ENCODE peak calls at places on chromosomes 13 and 19, in eight cellular contexts. Y is Panc1, T is GM23338, W is HepG2, S is SK-N-SH, G is HCT116, U is K562, O is GM12878. P is an unnamed sample.

GRCh38 chr19:1373534-1374249 is 10.0 kb upstream of the NDUFS7 start:
- DNase-seq in G (no peak), Y (no peak), O (no peak), S (no peak), U (no peak), W (peak), T (no peak), P (no peak)

GRCh38 chr13:76832258-76832988 is 53.8 kb downstream of the KCTD12 start:
- DNase-seq in T (no peak), O (no peak), W (no peak), Y (no peak), S (no peak), U (no peak), G (no peak), P (no peak)

GRCh38 chr13:51444922-51445321 is 7.9 kb downstream of the INTS6 start:
- DNase-seq in G (peak), T (peak), O (no peak), U (peak), W (no peak), S (peak), Y (no peak), P (no peak)

GRCh38 chr13:33994826-33995502 is 177.0 kb downstream of the RFC3 start:
- DNase-seq in S (no peak), W (no peak), O (no peak), Y (no peak), T (no peak), U (no peak), G (no peak), P (no peak)

GRCh38 chr19:13842294-13843103 is 34.4 kb upstream of the NANOS3 start:
- DNase-seq in S (peak), O (no peak), Y (no peak), G (no peak), W (no peak), T (no peak), U (peak), P (peak)

GRCh38 chr13:110352735-110353134 is 45.7 kb downstream of the COL4A2 start:
- DNase-seq in Y (no peak), S (no peak), T (peak), O (no peak), W (no peak), G (no peak), U (peak), P (no peak)

GRCh38 chr13:75357576-75358295 is 124.2 kb downstream of the TBC1D4 start:
- DNase-seq in Y (no peak), W (peak), G (peak), T (peak), O (no peak), S (peak), U (peak), P (peak)

GRCh38 chr13:33349996-33350826 is 64.7 kb upstream of the STARD13 start:
- DNase-seq in U (no peak), S (peak), O (no peak), G (no peak), Y (no peak), W (no peak), T (peak), P (no peak)

GRCh38 chr13:109874921-109875454 is 88.6 kb upstream of the IRS2 start:
- DNase-seq in S (no peak), U (no peak), T (no peak), W (no peak), O (no peak), Y (no peak), G (no peak), P (no peak)

GRCh38 chr13:30593001-30593400 is 24.7 kb upstream of the USPL1 start:
- DNase-seq in O (no peak), Y (no peak), W (no peak), U (no peak), T (no peak), S (no peak), G (no peak), P (no peak)

GRCh38 chr13:45199716-45200115 is 1.1 kb downstream of the KCTD4 start:
- DNase-seq in Y (no peak), O (no peak), U (no peak), T (no peak), S (no peak), G (no peak), W (no peak), P (no peak)

GRCh38 chr13:44273991-44274810 is 99.4 kb upstream of the SERP2 start:
- DNase-seq in O (no peak), G (no peak), Y (no peak), S (no peak), W (no peak), U (no peak), T (no peak), P (no peak)

GRCh38 chr19:33339016-33339749 is 34.3 kb upstream of the CEBPG start:
- DNase-seq in O (no peak), G (no peak), T (no peak), W (no peak), U (no peak), S (no peak), Y (no peak), P (no peak)

GRCh38 chr13:40599722-40600121 is 66.7 kb downstream of the FOXO1 start:
- DNase-seq in Y (no peak), G (no peak), W (no peak), T (no peak), U (no peak), S (no peak), O (no peak), P (no peak)

GRCh38 chr19:46413262-46414031 is at the start of gene CCDC8:
- DNase-seq in O (no peak), T (peak), G (no peak), Y (no peak), W (no peak), S (no peak), U (peak), P (no peak)

GRCh38 chr13:73943965-73944233 is 190.3 kb downstream of the KLF12 start:
- DNase-seq in T (no peak), Y (no peak), S (no peak), O (no peak), U (no peak), G (no peak), W (no peak), P (no peak)

GRCh38 chr13:52344108-52344507 is 61.9 kb downstream of the THSD1 start:
- DNase-seq in U (no peak), T (no peak), S (no peak), O (no peak), G (no peak), W (no peak), Y (no peak), P (no peak)

GRCh38 chr19:11268783-11269267 is 6.5 kb upstream of the DOCK6 start:
- DNase-seq in U (peak), Y (no peak), W (peak), S (peak), T (no peak), G (no peak), O (no peak), P (no peak)

GRCh38 chr19:37987356-37988332 is 80.6 kb downstream of the SIPA1L3 start:
- DNase-seq in G (no peak), O (no peak), Y (no peak), T (peak), W (peak), U (peak), S (no peak), P (no peak)

GRCh38 chr19:33214621-33215020 is 11.0 kb downstream of the SLC7A10 start:
- DNase-seq in S (peak), U (peak), O (no peak), G (no peak), Y (no peak), T (peak), W (peak), P (no peak)

GRCh38 chr19:6117534-6117933 is 7.2 kb upstream of the RFX2 start:
- DNase-seq in Y (no peak), W (no peak), T (no peak), S (no peak), U (no peak), G (no peak), O (no peak), P (no peak)

GRCh38 chr13:111202745-111203144 is 87.6 kb downstream of the ARHGEF7 start:
- DNase-seq in W (no peak), S (peak), U (peak), O (no peak), T (peak), G (peak), Y (no peak), P (peak)

GRCh38 chr19:47609885-47610545 is 1.1 kb downstream of the BICRA start:
- DNase-seq in W (peak), S (peak), Y (no peak), T (peak), O (no peak), G (no peak), U (peak), P (no peak)

GRCh38 chr19:15288146-15288963 is 44.0 kb downstream of the BRD4 start:
- DNase-seq in Y (no peak), W (no peak), G (no peak), S (peak), U (no peak), O (no peak), T (no peak), P (no peak)
- TF ChIP-seq REST in Y (no peak), W (no peak), G (no peak), S (no peak), U (no peak), O (no peak), T (no peak), P (no peak)

GRCh38 chr19:41371541-41371940 is 4.8 kb upstream of the TMEM91 start:
- DNase-seq in U (no peak), Y (no peak), T (no peak), G (no peak), S (no peak), O (no peak), W (no peak), P (no peak)

GRCh38 chr19:41373993-41374392 is 2.3 kb upstream of the TMEM91 start:
- DNase-seq in W (no peak), O (no peak), S (peak), U (no peak), G (no peak), T (no peak), Y (no peak), P (no peak)

GRCh38 chr19:41377977-41378707 is 1.8 kb downstream of the TMEM91 start:
- DNase-seq in U (no peak), T (peak), W (no peak), G (no peak), O (no peak), S (peak), Y (no peak), P (no peak)

GRCh38 chr19:41376241-41376997 is at the start of gene TMEM91:
- DNase-seq in O (no peak), G (no peak), T (peak), Y (no peak), S (peak), W (no peak), U (no peak), P (no peak)

DNA sequence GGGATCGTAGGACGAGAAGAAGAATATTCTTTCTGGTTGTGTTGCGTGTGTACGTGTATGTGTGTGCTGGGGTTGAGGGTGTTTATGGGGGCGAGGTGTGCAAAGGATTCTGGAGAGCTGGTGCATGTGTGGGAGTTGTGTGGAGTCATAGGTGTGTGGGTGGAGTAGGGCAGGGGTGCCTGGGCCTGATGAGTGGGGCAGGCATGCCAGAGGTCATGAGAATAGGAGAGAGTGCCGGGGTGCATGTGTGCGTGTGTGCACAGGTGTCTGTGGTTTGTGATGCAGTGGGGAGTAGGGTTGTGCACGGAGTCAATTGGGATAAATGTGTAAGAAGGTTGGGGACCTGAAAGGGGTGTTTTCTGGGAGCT is 649 bp downstream of the TMEM91 start:
- DNase-seq in W (no peak), O (no peak), S (no peak), U (no peak), T (no peak), G (no peak), Y (no peak), P (no peak)
- TF ChIP-seq POLR2AphosphoS5 in W (no peak), O (no peak), S (no peak), U (no peak), T (no peak), G (no peak), Y (no peak), P (no peak)

GRCh38 chr19:18832331-18833140 is 777 bp downstream of the UPF1 start:
- DNase-seq in Y (no peak), U (peak), O (no peak), G (no peak), W (peak), S (peak), T (peak), P (peak)
- TF ChIP-seq REST in Y (no peak), U (no peak), O (no peak), G (no peak), W (no peak), S (no peak), T (no peak), P (no peak)

GRCh38 chr19:29724102-29724641 is 9.1 kb upstream of the C19orf12 start:
- DNase-seq in S (no peak), O (no peak), W (no peak), U (no peak), G (no peak), T (peak), Y (no peak), P (peak)
- TF ChIP-seq POLR2AphosphoS5 in S (no peak), O (no peak), W (no peak), U (no peak), G (no peak), T (no peak), Y (no peak), P (no peak)